ENCODE peak calls at places on chromosome 3, in five cellular contexts. R is upper lobe of right lung; Z is H1; J is CD8-positive, alpha-beta T cell; K is heart left ventricle. N is an unnamed sample. For H3K9me3, the result is how much of the 10 kb centered on the place peaks cover.

GRCh38 chr3:32508731-32509130 is 6.1 kb upstream of the CMTM6 start:
- DNase-seq in R (no peak), Z (no peak), J (no peak), K (no peak), N (no peak)

GRCh38 chr3:178146406-178146831 is 389.8 kb upstream of the KCNMB2 start:
- DNase-seq in R (no peak), Z (no peak), J (no peak), K (no peak), N (no peak)

GRCh38 chr3:73461582-73461981 is 163.2 kb downstream of the PDZRN3 start:
- DNase-seq in R (no peak), Z (no peak), J (no peak), K (no peak), N (no peak)

GRCh38 chr3:120773932-120774331 is 31.4 kb downstream of the GTF2E1 start:
- DNase-seq in R (no peak), Z (no peak), J (no peak), K (no peak), N (no peak)

GRCh38 chr3:19866751-19867347 is 67.2 kb downstream of the EFHB start:
- DNase-seq in R (no peak), Z (peak), J (no peak), K (no peak), N (peak)

GRCh38 chr3:78285032-78285728 is 1245.3 kb downstream of the ROBO2 start:
- DNase-seq in R (no peak), Z (no peak), J (no peak), K (no peak), N (no peak)

GRCh38 chr3:112464264-112464663 is 35.0 kb downstream of the BTLA start:
- DNase-seq in R (no peak), Z (no peak), J (no peak), K (no peak), N (no peak)

GRCh38 chr3:15708882-15709677 is 88.7 kb downstream of the ANKRD28 start:
- DNase-seq in R (no peak), Z (no peak), J (no peak), K (no peak), N (no peak)

GRCh38 chr3:127329647-127330285 is 41.9 kb upstream of the PRR20G start:
- DNase-seq in R (no peak), Z (no peak), J (no peak), K (no peak), N (no peak)

GRCh38 chr3:127325630-127325961 is 37.8 kb upstream of the PRR20G start:
- DNase-seq in R (peak), Z (no peak), J (no peak), K (no peak), N (no peak)

GRCh38 chr3:127326341-127326740 is 38.5 kb upstream of the PRR20G start:
- DNase-seq in R (no peak), Z (no peak), J (no peak), K (no peak), N (no peak)

GRCh38 chr3:127328391-127328790 is 40.5 kb upstream of the PRR20G start:
- DNase-seq in R (no peak), Z (no peak), J (no peak), K (no peak), N (no peak)

GRCh38 chr3:127330385-127330784 is 42.5 kb upstream of the PRR20G start:
- DNase-seq in R (no peak), Z (no peak), J (no peak), K (no peak), N (no peak)
- H3K9me3 ChIP-seq in R (under half), Z (under half), J (under half), K (half or more), N (under half)

GRCh38 chr3:40546811-40547210 is 22.1 kb downstream of the ZNF621 start:
- DNase-seq in R (no peak), Z (no peak), J (no peak), K (no peak), N (no peak)
- H3K9me3 ChIP-seq in R (under half), Z (under half), J (under half), K (under half), N (under half)

DNA sequence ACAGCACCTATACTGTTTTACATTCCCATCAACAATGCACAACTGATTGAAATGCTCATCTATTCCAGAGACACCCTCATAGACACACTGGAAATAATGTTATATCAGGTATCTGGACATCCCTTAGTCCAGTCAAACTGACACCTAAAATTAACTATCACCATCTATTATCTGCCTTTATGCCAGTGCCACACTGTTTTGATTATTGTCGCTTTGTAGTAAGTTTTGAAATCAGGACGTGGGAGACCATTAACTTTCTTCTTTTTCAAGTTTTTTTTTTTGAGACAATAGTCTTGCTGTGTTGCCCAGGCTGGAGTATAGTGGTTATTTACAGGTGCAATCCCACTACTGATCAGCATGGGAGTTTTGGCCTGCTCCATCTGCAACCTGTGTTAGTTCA is 9.4 kb upstream of the KLHL40 start:
- DNase-seq in R (no peak), Z (no peak), J (no peak), K (no peak), N (no peak)
- H3K9me3 ChIP-seq in R (under half), Z (under half), J (under half), K (under half), N (under half)

DNA sequence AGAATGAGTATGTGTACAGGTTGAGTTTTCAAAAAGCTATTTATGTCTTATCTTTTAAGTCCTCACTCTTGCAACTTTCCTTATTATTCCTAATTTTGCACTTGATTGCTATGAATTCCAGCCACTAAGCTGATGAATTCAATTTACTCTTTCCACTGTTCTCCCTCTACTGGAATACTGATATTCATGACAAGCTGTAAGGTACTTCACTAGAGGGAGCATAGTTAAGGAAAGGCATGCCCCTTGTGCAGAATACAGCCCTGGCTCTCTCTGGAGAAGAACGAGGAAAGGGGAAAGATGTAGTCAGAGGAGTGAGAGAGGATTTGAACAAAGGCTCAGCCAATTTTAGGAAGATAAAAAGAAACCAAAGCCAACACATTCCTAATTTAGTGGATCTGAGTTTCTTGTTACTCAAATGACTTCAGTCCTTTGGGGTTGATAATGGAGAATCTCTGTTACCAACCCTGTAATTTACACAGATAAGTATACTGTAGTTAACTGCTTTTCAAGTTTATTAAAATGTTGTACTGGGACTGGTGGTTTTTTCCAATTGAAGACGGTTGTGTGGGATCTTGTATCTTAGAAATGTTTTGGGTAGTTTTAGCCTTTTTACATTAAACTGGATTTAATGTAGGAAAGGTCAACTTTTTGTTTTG is 4.0 kb downstream of the SCAANT1 start:
- DNase-seq in R (no peak), Z (no peak), J (no peak), K (no peak), N (no peak)
- H3K9me3 ChIP-seq in R (under half), Z (under half), J (under half), K (under half), N (under half)